ENCODE peak calls at places on chromosomes 4 and X, in seven cellular contexts. V is H1, X is SK-N-SH, L is K562, I is Panc1, G is HepG2, O is GM12878. K is an unnamed sample.

GRCh38 chrX:140918398-140919043 is 83.9 kb upstream of the SPANXB1 start:
- DNase-seq in V (peak), X (peak), L (peak), I (peak), G (peak), O (peak), K (peak)

GRCh38 chrX:17826609-17827496 is 34.2 kb downstream of the RAI2 start:
- DNase-seq in V (no peak), X (no peak), L (no peak), I (no peak), G (no peak), O (no peak), K (no peak)

GRCh38 chr4:161182913-161183312 is 980.9 kb downstream of the FSTL5 start:
- DNase-seq in V (no peak), X (no peak), L (no peak), I (no peak), G (peak), O (no peak), K (no peak)

GRCh38 chrX:39201305-39201990 is 400.2 kb downstream of the MID1IP1 start:
- DNase-seq in V (no peak), X (no peak), L (peak), I (no peak), G (no peak), O (no peak), K (no peak)

GRCh38 chr4:74794341-74794801 is at the start of gene BTC:
- DNase-seq in V (no peak), X (peak), L (peak), I (peak), G (peak), O (no peak), K (peak)

GRCh38 chr4:4269326-4269725 is 20.6 kb downstream of the LYAR start:
- DNase-seq in V (no peak), X (no peak), L (no peak), I (no peak), G (no peak), O (no peak), K (no peak)

GRCh38 chr4:75992462-75992861 is 1.7 kb upstream of the SDAD1 start:
- DNase-seq in V (no peak), X (no peak), L (no peak), I (no peak), G (no peak), O (no peak), K (no peak)

GRCh38 chr4:147034372-147034771 is 88.7 kb upstream of the TTC29 start:
- DNase-seq in V (no peak), X (no peak), L (no peak), I (no peak), G (no peak), O (no peak), K (no peak)

GRCh38 chr4:46818604-46819003 is 90.4 kb downstream of the COX7B2 start:
- DNase-seq in V (no peak), X (no peak), L (no peak), I (no peak), G (no peak), O (no peak), K (no peak)

GRCh38 chrX:153862369-153863250 is 23.4 kb downstream of the L1CAM start:
- DNase-seq in V (no peak), X (peak), L (no peak), I (no peak), G (no peak), O (no peak), K (no peak)

GRCh38 chrX:107726809-107727534 is 48.6 kb downstream of the TSC22D3 start:
- DNase-seq in V (no peak), X (no peak), L (peak), I (no peak), G (peak), O (no peak), K (no peak)

GRCh38 chr4:168836482-168836881 is 173.6 kb downstream of the CBR4 start:
- DNase-seq in V (no peak), X (no peak), L (no peak), I (no peak), G (no peak), O (no peak), K (no peak)
- TF ChIP-seq POLR2AphosphoS5 in V (no peak), X (no peak), L (no peak), I (no peak), G (no peak), O (no peak), K (no peak)

GRCh38 chr4:58247792-58248191 is 1137.6 kb upstream of the IGFBP7 start:
- DNase-seq in V (no peak), X (no peak), L (no peak), I (no peak), G (no peak), O (no peak), K (no peak)
- TF ChIP-seq SIN3A in V (no peak), X (no peak), L (no peak), I (no peak), G (no peak), O (no peak), K (no peak)

DNA sequence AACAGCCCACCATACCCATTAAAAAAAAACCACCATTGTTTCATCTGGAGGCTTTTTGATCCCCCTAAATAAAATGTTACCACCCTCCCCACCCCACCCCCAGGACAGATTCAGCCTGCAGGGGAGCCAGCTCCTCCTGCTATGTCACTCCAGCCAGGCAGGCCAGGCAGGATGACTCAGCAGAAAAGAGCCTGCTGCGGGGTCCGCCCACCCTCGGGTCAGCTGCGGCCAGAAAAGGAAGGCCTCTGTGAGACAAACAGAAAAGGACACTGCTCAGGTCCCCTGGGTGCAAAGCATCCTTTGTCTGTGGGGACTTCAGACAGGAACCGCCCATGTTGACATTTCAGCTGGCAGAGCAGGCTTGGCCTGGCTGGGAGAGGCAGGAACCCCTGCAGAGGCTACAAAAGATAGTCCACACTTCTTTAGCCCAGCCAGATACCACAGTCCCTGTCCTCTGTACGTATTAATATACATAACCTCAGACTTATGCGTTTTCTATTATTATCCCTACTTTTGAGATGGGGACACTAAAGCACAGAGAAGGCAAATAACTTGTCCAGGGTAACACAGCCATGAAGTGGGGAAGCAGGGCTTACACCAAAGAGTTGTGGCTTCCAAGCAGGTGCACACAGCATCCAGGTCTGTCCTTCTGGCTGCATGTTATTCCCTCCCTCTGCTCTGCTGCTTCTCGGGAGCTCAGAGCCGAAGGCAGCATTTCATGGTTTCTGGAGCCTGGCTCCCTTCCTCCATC is 147.7 kb downstream of the CPEB2 start:
- DNase-seq in V (no peak), X (peak), L (peak), I (no peak), G (peak), O (peak), K (peak)
- TF ChIP-seq POLR2AphosphoS5 in V (no peak), X (no peak), L (peak), I (no peak), G (no peak), O (no peak), K (no peak)

DNA sequence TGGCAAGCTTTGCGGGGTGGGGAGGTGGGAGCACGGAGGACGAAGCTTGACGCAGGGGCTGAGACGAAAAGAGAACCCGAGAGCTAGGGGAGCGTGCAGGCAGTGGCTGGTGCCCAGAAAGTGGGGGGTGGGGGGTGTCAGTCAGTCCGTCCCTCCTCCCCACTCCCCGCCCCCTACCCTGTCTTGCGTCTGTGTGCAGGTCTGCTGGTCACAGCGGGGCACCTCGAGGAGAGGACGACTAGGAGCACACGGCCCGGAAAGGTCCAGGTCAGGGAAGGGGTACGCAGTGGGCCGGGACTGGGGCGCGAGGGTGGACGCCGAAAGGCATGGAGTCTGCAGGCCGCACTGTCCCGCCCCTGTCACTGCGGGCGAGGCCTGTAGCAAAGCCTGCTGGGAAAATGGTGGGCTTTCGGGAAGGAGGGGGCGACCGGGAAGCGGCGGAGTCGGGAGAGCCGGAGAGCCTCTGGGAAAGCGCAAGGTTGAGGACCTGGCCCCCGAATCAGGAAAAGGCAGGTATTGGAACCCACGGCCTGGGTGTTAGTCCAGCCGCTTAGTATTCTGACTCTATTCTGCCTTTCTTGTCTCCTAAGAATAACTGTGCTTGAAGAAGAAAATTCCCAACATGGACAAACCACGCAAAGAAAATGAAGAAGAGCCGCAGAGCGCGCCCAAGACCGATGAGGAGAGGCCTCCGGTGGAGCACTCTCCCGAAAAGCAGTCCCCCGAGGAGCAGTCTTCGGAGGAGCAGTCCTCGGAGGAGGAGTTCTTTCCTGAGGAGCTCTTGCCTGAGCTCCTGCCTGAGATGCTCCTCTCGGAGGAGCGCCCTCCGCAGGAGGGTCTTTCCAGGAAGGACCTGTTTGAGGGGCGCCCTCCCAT is 758 bp downstream of the TCEAL1 start:
- DNase-seq in V (no peak), X (peak), L (peak), I (peak), G (peak), O (no peak), K (no peak)
- TF ChIP-seq SIN3A in V (no peak), X (no peak), L (no peak), I (peak), G (no peak), O (no peak), K (no peak)

GRCh38 chr4:170089274-170089742 is 448 bp downstream of the AADAT start:
- DNase-seq in V (no peak), X (peak), L (no peak), I (no peak), G (peak), O (no peak), K (no peak)
- TF ChIP-seq POLR2AphosphoS5 in V (no peak), X (no peak), L (no peak), I (no peak), G (no peak), O (no peak), K (no peak)

DNA sequence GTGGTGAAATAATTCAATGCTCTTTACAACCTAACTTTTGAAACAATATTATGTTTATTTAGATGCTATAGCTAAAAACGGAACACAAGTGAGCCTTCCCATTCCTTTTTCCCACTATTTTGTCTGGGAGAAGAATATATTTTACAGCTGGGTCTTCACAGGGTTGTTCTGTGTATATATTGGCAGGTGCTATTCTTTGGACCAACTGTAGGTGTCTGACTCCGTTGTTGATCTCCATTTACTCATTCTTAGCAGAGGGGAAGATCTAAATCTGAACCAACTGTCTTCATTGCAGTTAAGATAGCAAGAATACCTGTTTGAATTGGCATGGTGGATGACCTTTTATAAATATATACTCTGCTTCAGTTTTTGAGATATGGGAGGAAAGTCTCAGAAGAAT is 257.4 kb downstream of the CFAP299 start:
- DNase-seq in V (no peak), X (peak), L (peak), I (no peak), G (no peak), O (no peak), K (no peak)
- TF ChIP-seq SIN3A in V (no peak), X (no peak), L (no peak), I (no peak), G (no peak), O (no peak), K (no peak)

K was measured in HCT116.